ENCODE peak calls at places on chromosomes 6 and 20, in nine cellular contexts. I is fibroblast of lung, W is spleen, G is BE2C, M is colonic mucosa, N is AG10803, A is lower lobe of right lung, Q is lower leg skin, E is cardiac fibroblast. X is an unnamed sample.

GRCh38 chr20:10555393-10555792 is 118.4 kb downstream of the JAG1 start:
- DNase-seq in I (no peak), W (no peak), G (no peak), M (no peak), N (no peak), A (no peak), Q (no peak), E (no peak), X (no peak)

GRCh38 chr20:34872604-34873224 is at the start of gene GGT7:
- DNase-seq in I (peak), W (peak), G (peak), M (peak), N (peak), A (peak), Q (peak), E (peak), X (peak)

GRCh38 chr6:11275598-11275997 is 43.1 kb upstream of the NEDD9 start:
- DNase-seq in I (no peak), W (no peak), G (no peak), M (peak), N (no peak), A (no peak), Q (no peak), E (no peak), X (no peak)

GRCh38 chr6:170088349-170088951 is 202.4 kb downstream of the DLL1 start:
- DNase-seq in I (no peak), W (peak), G (no peak), M (no peak), N (no peak), A (peak), Q (no peak), E (no peak), X (no peak)

GRCh38 chr6:89081129-89081422 is 525 bp downstream of the PNRC1 start:
- DNase-seq in I (no peak), W (no peak), G (no peak), M (no peak), N (no peak), A (no peak), Q (no peak), E (no peak), X (no peak)

GRCh38 chr20:38692436-38693411 is 31.6 kb upstream of the SLC32A1 start:
- DNase-seq in I (peak), W (no peak), G (peak), M (peak), N (peak), A (no peak), Q (peak), E (peak), X (peak)

GRCh38 chr20:51368461-51369211 is 173.9 kb downstream of the NFATC2 start:
- DNase-seq in I (no peak), W (peak), G (no peak), M (no peak), N (peak), A (no peak), Q (no peak), E (no peak), X (no peak)

GRCh38 chr6:1890071-1890470 is 280.4 kb downstream of the FOXC1 start:
- DNase-seq in I (no peak), W (no peak), G (no peak), M (no peak), N (no peak), A (no peak), Q (no peak), E (peak), X (no peak)

GRCh38 chr20:48742912-48743680 is 84.7 kb downstream of the PREX1 start:
- DNase-seq in I (no peak), W (no peak), G (no peak), M (no peak), N (no peak), A (no peak), Q (no peak), E (no peak), X (no peak)

GRCh38 chr20:37914672-37915433 is 11.9 kb downstream of the VSTM2L start:
- DNase-seq in I (no peak), W (no peak), G (peak), M (no peak), N (no peak), A (no peak), Q (no peak), E (no peak), X (no peak)

GRCh38 chr20:4962257-4962855 is 39.0 kb downstream of the SLC23A2 start:
- DNase-seq in I (no peak), W (peak), G (no peak), M (no peak), N (no peak), A (no peak), Q (no peak), E (no peak), X (no peak)

GRCh38 chr20:7159903-7160302 is 392.4 kb downstream of the BMP2 start:
- DNase-seq in I (no peak), W (no peak), G (no peak), M (no peak), N (no peak), A (no peak), Q (no peak), E (peak), X (no peak)

GRCh38 chr6:170291271-170292110 is 613 bp upstream of the DLL1 start:
- DNase-seq in I (no peak), W (peak), G (peak), M (peak), N (peak), A (peak), Q (peak), E (no peak), X (no peak)

GRCh38 chr20:54654460-54654859 is 179.1 kb downstream of the DOK5 start:
- DNase-seq in I (peak), W (no peak), G (no peak), M (no peak), N (no peak), A (no peak), Q (no peak), E (no peak), X (no peak)

GRCh38 chr20:32484221-32485125 is 100.7 kb downstream of the NOL4L start:
- DNase-seq in I (no peak), W (peak), G (peak), M (peak), N (no peak), A (peak), Q (no peak), E (peak), X (no peak)

GRCh38 chr6:133947302-133947900 is 5.6 kb upstream of the TBPL1 start:
- DNase-seq in I (no peak), W (no peak), G (peak), M (peak), N (no peak), A (no peak), Q (no peak), E (no peak), X (no peak)

GRCh38 chr6:45714795-45715507 is 300.7 kb downstream of the CLIC5 start:
- DNase-seq in I (peak), W (no peak), G (peak), M (peak), N (peak), A (no peak), Q (peak), E (peak), X (peak)

GRCh38 chr6:9412951-9413559 is 977.7 kb upstream of the SLC35B3 start:
- DNase-seq in I (peak), W (no peak), G (peak), M (peak), N (peak), A (no peak), Q (no peak), E (peak), X (no peak)

GRCh38 chr6:24766685-24767462 is 7.9 kb upstream of the GMNN start:
- DNase-seq in I (peak), W (no peak), G (no peak), M (no peak), N (peak), A (no peak), Q (no peak), E (peak), X (peak)

DNA sequence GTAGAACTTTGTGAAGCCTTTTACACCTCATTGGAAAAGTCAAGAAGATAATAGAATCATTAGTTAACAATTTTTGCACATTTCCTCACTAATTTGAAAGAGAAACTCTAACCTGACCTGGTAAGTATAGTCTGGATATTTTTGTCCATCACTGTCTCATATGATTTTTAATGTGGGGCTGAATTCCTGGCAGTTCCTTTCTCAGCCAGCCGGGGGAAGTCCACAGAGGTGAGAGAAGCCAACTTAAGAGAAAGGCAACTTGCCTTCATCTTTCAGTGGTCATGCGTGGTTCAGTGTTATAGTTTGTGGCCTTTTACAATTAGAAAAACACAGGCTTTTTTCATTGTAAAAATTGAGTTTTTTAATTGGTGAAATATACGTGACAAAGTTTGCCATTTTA is 80.6 kb downstream of the CDYL start:
- DNase-seq in I (no peak), W (no peak), G (no peak), M (no peak), N (no peak), A (no peak), Q (no peak), E (no peak), X (no peak)
- TF ChIP-seq CTCF in I (no peak), W (no peak), G (peak), M (no peak), N (no peak), A (no peak), Q (no peak), E (no peak), X (peak)

GRCh38 chr20:63023071-63023835 is 16.5 kb upstream of the BHLHE23 start:
- DNase-seq in I (no peak), W (peak), G (peak), M (no peak), N (no peak), A (peak), Q (no peak), E (no peak), X (no peak)

GRCh38 chr20:63025534-63026331 is 19.0 kb upstream of the BHLHE23 start:
- DNase-seq in I (no peak), W (peak), G (peak), M (no peak), N (peak), A (peak), Q (no peak), E (peak), X (peak)

GRCh38 chr20:63024573-63025392 is 18.0 kb upstream of the BHLHE23 start:
- DNase-seq in I (no peak), W (peak), G (no peak), M (no peak), N (no peak), A (peak), Q (no peak), E (no peak), X (no peak)

GRCh38 chr20:63022501-63022900 is 15.7 kb upstream of the BHLHE23 start:
- DNase-seq in I (no peak), W (peak), G (no peak), M (no peak), N (no peak), A (peak), Q (no peak), E (no peak), X (no peak)

DNA sequence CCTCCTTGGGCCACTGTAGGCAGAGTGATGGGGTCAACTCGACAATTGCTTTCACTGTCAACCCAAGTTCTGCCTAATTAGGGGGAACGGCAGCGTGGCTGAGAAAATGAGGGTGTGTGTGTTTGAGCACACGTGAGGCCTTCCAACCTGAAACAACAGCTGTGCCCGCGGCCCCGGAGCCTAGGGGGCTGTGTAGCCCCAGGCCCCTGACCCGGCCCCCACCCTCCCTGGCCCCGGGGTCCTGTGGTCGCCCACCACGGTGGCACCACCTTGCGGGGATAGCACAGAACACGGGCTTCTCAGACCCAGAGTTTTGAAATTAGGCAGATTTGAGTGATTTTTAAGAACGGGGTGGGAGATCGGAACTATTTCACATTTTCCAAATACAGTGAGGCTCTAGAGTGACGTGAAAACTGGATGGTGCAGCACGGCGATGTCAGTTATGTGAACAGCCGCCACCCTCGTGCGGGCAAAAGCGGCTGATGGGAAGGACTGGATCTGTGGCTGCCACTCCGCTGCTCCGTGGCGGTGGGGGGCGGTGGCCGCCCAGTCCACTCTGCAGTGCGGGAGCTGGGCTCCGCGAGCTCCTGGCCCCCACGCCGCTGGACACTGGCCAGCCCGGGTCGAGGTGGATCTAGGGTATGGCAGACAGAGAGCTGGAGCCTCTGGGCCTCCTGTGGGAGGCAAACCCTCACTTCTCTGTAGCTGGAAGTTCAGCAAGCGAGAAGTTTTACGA is 17.2 kb upstream of the BHLHE23 start:
- DNase-seq in I (no peak), W (peak), G (peak), M (no peak), N (no peak), A (peak), Q (no peak), E (no peak), X (no peak)
- TF ChIP-seq CTCF in I (no peak), W (no peak), G (no peak), M (no peak), N (no peak), A (no peak), Q (no peak), E (no peak), X (no peak)

GRCh38 chr6:40330301-40330721 is 256.9 kb downstream of the LRFN2 start:
- DNase-seq in I (no peak), W (no peak), G (no peak), M (no peak), N (no peak), A (no peak), Q (no peak), E (no peak), X (no peak)

GRCh38 chr6:40325791-40326190 is 261.4 kb downstream of the LRFN2 start:
- DNase-seq in I (no peak), W (no peak), G (no peak), M (no peak), N (no peak), A (no peak), Q (no peak), E (no peak), X (no peak)

GRCh38 chr6:40328376-40328987 is 258.7 kb downstream of the LRFN2 start:
- DNase-seq in I (no peak), W (no peak), G (peak), M (peak), N (no peak), A (peak), Q (peak), E (no peak), X (no peak)

GRCh38 chr6:40326689-40327404 is 260.3 kb downstream of the LRFN2 start:
- DNase-seq in I (no peak), W (no peak), G (no peak), M (no peak), N (no peak), A (no peak), Q (no peak), E (no peak), X (no peak)

DNA sequence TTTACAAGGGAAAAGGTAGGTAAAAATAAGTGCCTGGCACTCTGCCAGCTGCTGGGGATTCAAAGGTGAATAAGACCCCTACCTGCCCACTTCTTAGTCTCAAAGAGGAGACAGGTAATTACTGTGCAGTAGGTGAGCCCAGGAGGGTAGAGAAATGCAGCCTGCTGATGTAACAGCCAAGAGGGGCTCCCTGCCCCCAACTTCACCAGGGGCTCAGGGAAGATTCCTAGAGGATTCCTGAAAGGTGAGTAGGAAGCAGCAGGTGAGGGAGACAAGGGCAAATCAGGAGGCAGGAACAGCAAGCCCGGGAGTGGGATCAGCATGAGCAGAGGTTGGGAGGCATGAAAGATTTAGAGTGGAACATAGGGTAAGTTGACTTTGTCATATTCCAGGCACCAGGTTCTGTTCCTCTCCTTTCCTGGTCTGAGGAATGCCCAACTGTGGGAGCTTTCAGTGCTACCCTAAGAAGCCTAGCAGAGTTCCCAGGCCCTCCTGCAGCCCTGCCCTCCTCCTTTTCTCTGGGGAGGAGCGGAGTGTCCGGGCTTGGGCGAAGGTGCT is 258.1 kb downstream of the LRFN2 start:
- DNase-seq in I (no peak), W (no peak), G (no peak), M (no peak), N (no peak), A (no peak), Q (no peak), E (no peak), X (no peak)
- TF ChIP-seq CTCF in I (no peak), W (no peak), G (no peak), M (no peak), N (no peak), A (no peak), Q (no peak), E (no peak), X (no peak)

GRCh38 chr6:152301806-152302568 is 335.2 kb downstream of the SYNE1 start:
- DNase-seq in I (peak), W (peak), G (peak), M (peak), N (peak), A (peak), Q (peak), E (peak), X (peak)
- TF ChIP-seq CTCF in I (peak), W (peak), G (peak), M (peak), N (peak), A (peak), Q (no peak), E (peak), X (peak)

X was measured in HFFc6.